ENCODE peak calls at places on chromosomes 12 and 14, in eight cellular contexts. X is NCI-H69, E is NCI-H1417, C is HTR-8/SVneo, F is left cardiac atrium, D is HS-5, N is NCI-H1092 treated with DMSO at 0.1 percent for 48 hours, Y is posterior vena cava. A is an unnamed sample.

GRCh38 chr12:52656616-52657015 is 4.6 kb upstream of the KRT2 start:
- DNase-seq in X (no peak), E (no peak), C (no peak), F (no peak), D (no peak), N (no peak), Y (no peak), A (no peak)

GRCh38 chr12:93521225-93521854 is 51.1 kb upstream of the SOCS2 start:
- DNase-seq in X (peak; percentile 57), E (no peak), C (no peak), F (no peak), D (no peak), N (no peak), Y (no peak), A (no peak)

GRCh38 chr12:120670667-120671066 is 16.3 kb upstream of the MLEC start:
- DNase-seq in X (no peak), E (no peak), C (no peak), F (no peak), D (no peak), N (no peak), Y (no peak), A (no peak)

GRCh38 chr12:106115450-106115849 is 23.3 kb downstream of the NUAK1 start:
- DNase-seq in X (no peak), E (peak; percentile 90), C (no peak), F (no peak), D (no peak), N (no peak), Y (peak; percentile 53), A (no peak)

GRCh38 chr12:91127751-91128150 is 16.5 kb upstream of the LUM start:
- DNase-seq in X (no peak), E (no peak), C (no peak), F (no peak), D (no peak), N (no peak), Y (no peak), A (no peak)

GRCh38 chr14:52015411-52016030 is 26.2 kb downstream of the RTRAF start:
- DNase-seq in X (peak; percentile 40), E (no peak), C (peak; percentile 17), F (no peak), D (no peak), N (peak; percentile 4), Y (no peak), A (peak; percentile 57)

GRCh38 chr12:106342397-106343212 is 14.9 kb upstream of the POLR3B start:
- DNase-seq in X (peak; percentile 21), E (peak; percentile 50), C (no peak), F (peak; percentile 88), D (peak; percentile 35), N (no peak), Y (peak; percentile 96), A (peak; percentile 10)

GRCh38 chr14:22226381-22226780 is 362.6 kb downstream of the DAD1 start:
- DNase-seq in X (no peak), E (no peak), C (no peak), F (no peak), D (no peak), N (no peak), Y (no peak), A (peak; percentile 8)

GRCh38 chr14:98754343-98755025 is 517.5 kb downstream of the BCL11B start:
- DNase-seq in X (no peak), E (no peak), C (no peak), F (no peak), D (no peak), N (no peak), Y (no peak), A (no peak)

GRCh38 chr12:118059645-118060275 is 1.2 kb downstream of the WSB2 start:
- DNase-seq in X (peak; percentile 72), E (peak; percentile 20), C (no peak), F (no peak), D (no peak), N (peak; percentile 18), Y (no peak), A (peak; percentile 21)

GRCh38 chr14:41404121-41404520 is 202.6 kb upstream of the LRFN5 start:
- DNase-seq in X (no peak), E (no peak), C (no peak), F (no peak), D (no peak), N (no peak), Y (no peak), A (no peak)

GRCh38 chr14:104213301-104214034 is 75.1 kb downstream of the KIF26A start:
- DNase-seq in X (no peak), E (no peak), C (no peak), F (no peak), D (no peak), N (no peak), Y (no peak), A (no peak)

GRCh38 chr12:121581681-121582439 is 1.0 kb upstream of the KDM2B start:
- DNase-seq in X (peak; percentile 46), E (peak; percentile 45), C (no peak), F (no peak), D (peak; percentile 34), N (no peak), Y (no peak), A (peak; percentile 64)

GRCh38 chr12:96719671-96720362 is 187.2 kb upstream of the NEDD1 start:
- DNase-seq in X (peak; percentile 78), E (peak; percentile 95), C (no peak), F (no peak), D (no peak), N (peak; percentile 41), Y (no peak), A (peak; percentile 9)

GRCh38 chr12:113912761-113913295 is 53.3 kb downstream of the RBM19 start:
- DNase-seq in X (peak; percentile 68), E (peak; percentile 91), C (peak; percentile 77), F (peak; percentile 54), D (peak; percentile 15), N (peak; percentile 47), Y (no peak), A (peak; percentile 87)

GRCh38 chr14:21825147-21825743 is 151.6 kb upstream of the OR4E1 start:
- DNase-seq in X (peak; percentile 34), E (no peak), C (peak; percentile 15), F (no peak), D (no peak), N (no peak), Y (no peak), A (peak; percentile 52)

GRCh38 chr14:103698380-103699260 is 16.6 kb downstream of the XRCC3 start:
- DNase-seq in X (peak; percentile 45), E (no peak), C (no peak), F (peak; percentile 24), D (no peak), N (no peak), Y (peak; percentile 70), A (no peak)

GRCh38 chr12:57896437-57897201 is 44.7 kb upstream of the ATP23 start:
- DNase-seq in X (peak; percentile 85), E (peak; percentile 79), C (peak; percentile 55), F (peak; percentile 86), D (no peak), N (peak; percentile 75), Y (peak; percentile 92), A (peak; percentile 91)

GRCh38 chr14:93830753-93831461 is 42.6 kb upstream of the PRIMA1 start:
- DNase-seq in X (no peak), E (no peak), C (no peak), F (no peak), D (no peak), N (no peak), Y (no peak), A (no peak)

GRCh38 chr14:33375781-33376180 is 437.1 kb downstream of the NPAS3 start:
- DNase-seq in X (no peak), E (no peak), C (no peak), F (no peak), D (no peak), N (no peak), Y (no peak), A (no peak)

GRCh38 chr12:115599251-115599811 is 678.2 kb downstream of the MED13L start:
- DNase-seq in X (peak; percentile 64), E (peak; percentile 90), C (no peak), F (peak; percentile 34), D (no peak), N (peak; percentile 75), Y (no peak), A (peak; percentile 72)

GRCh38 chr12:131174901-131175300 is 221.2 kb downstream of the ADGRD1 start:
- DNase-seq in X (no peak), E (no peak), C (no peak), F (no peak), D (no peak), N (no peak), Y (no peak), A (no peak)

GRCh38 chr12:109545826-109546225 is 27.5 kb downstream of the MMAB start:
- DNase-seq in X (no peak), E (no peak), C (no peak), F (no peak), D (no peak), N (no peak), Y (no peak), A (no peak)

GRCh38 chr14:38210168-38210567 is 2.5 kb downstream of the SSTR1 start:
- DNase-seq in X (no peak), E (no peak), C (no peak), F (peak; percentile 32), D (peak; percentile 16), N (no peak), Y (no peak), A (peak; percentile 34)

GRCh38 chr14:55333785-55334485 is 62.7 kb downstream of the FBXO34 start:
- DNase-seq in X (peak; percentile 71), E (no peak), C (no peak), F (no peak), D (no peak), N (no peak), Y (no peak), A (peak; percentile 11)

GRCh38 chr14:104150201-104151027 is 12.0 kb downstream of the KIF26A start:
- DNase-seq in X (peak; percentile 92), E (peak; percentile 41), C (no peak), F (no peak), D (no peak), N (peak; percentile 91), Y (no peak), A (peak; percentile 88)

GRCh38 chr14:93036652-93037341 is 78.9 kb downstream of the ITPK1 start:
- DNase-seq in X (no peak), E (no peak), C (no peak), F (no peak), D (no peak), N (no peak), Y (no peak), A (no peak)

GRCh38 chr12:67302162-67302561 is 33.0 kb downstream of the CAND1 start:
- DNase-seq in X (no peak), E (no peak), C (no peak), F (no peak), D (no peak), N (no peak), Y (no peak), A (no peak)

GRCh38 chr12:116813271-116814041 is 67.8 kb downstream of the HRK start:
- DNase-seq in X (peak; percentile 29), E (no peak), C (no peak), F (no peak), D (no peak), N (no peak), Y (no peak), A (no peak)

GRCh38 chr14:85188836-85189235 is 341.1 kb upstream of the FLRT2 start:
- DNase-seq in X (no peak), E (no peak), C (no peak), F (no peak), D (no peak), N (no peak), Y (no peak), A (no peak)

GRCh38 chr14:74347795-74348100 is 523 bp upstream of the VRTN start:
- DNase-seq in X (no peak), E (no peak), C (no peak), F (no peak), D (no peak), N (no peak), Y (peak; percentile 48), A (no peak)

GRCh38 chr14:23364164-23364571 is 804 bp downstream of the EFS start:
- DNase-seq in X (no peak), E (no peak), C (no peak), F (no peak), D (no peak), N (no peak), Y (no peak), A (peak; percentile 77)

GRCh38 chr12:12788131-12788530 is 2.7 kb downstream of the APOLD1 start:
- DNase-seq in X (no peak), E (no peak), C (no peak), F (no peak), D (no peak), N (no peak), Y (no peak), A (no peak)

GRCh38 chr12:117513353-117513752 is 151.9 kb upstream of the NOS1 start:
- DNase-seq in X (peak; percentile 74), E (no peak), C (no peak), F (no peak), D (no peak), N (peak; percentile 14), Y (no peak), A (no peak)